ENCODE peak calls at places on chromosome 5, in eight cellular contexts. K is hypothalamus, O is LoVo, H is lung, V is transverse colon, C is A673, J is activated T-cell treated with anti-CD3 and anti-CD28 coated beads for 24 hours, W is HCEC 1CT. X is an unnamed sample.

GRCh38 chr5:179612577-179613459 is 10.7 kb downstream of the HNRNPH1 start:
- DNase-seq in W (no peak), C (no peak), J (no peak), V (no peak), O (no peak), K (no peak), H (no peak), X (no peak)

GRCh38 chr5:103499236-103499635 is 63.4 kb downstream of the NUDT12 start:
- DNase-seq in K (no peak), J (no peak), H (no peak), O (no peak), C (no peak), V (no peak), W (no peak), X (no peak)

GRCh38 chr5:104635216-104635615 is 1072.6 kb upstream of the NUDT12 start:
- DNase-seq in O (no peak), K (no peak), J (no peak), V (no peak), W (peak; percentile 52), C (no peak), H (no peak), X (peak; percentile 54)

GRCh38 chr5:61299254-61299653 is 32.8 kb upstream of the ZSWIM6 start:
- DNase-seq in K (no peak), O (no peak), V (no peak), H (no peak), W (no peak), C (no peak), J (no peak), X (no peak)

GRCh38 chr5:139382781-139383180 is 316 bp downstream of the SLC23A1 start:
- DNase-seq in O (no peak), H (no peak), K (no peak), V (no peak), C (no peak), W (no peak), J (no peak), X (no peak)

GRCh38 chr5:15798006-15798405 is 298.0 kb downstream of the FBXL7 start:
- DNase-seq in O (no peak), H (no peak), C (no peak), K (no peak), V (no peak), J (no peak), W (no peak), X (no peak)

GRCh38 chr5:72601861-72602260 is 94.7 kb upstream of the ZNF366 start:
- DNase-seq in J (no peak), V (no peak), W (no peak), O (no peak), C (no peak), H (no peak), K (no peak), X (no peak)

GRCh38 chr5:40904205-40904993 is 4.9 kb upstream of the C7 start:
- DNase-seq in K (no peak), O (peak; percentile 52), C (peak; percentile 90), W (peak; percentile 67), J (no peak), H (peak; percentile 51), V (peak; percentile 70), X (peak; percentile 68)

GRCh38 chr5:81626524-81626923 is 124.4 kb downstream of the SSBP2 start:
- DNase-seq in C (peak; percentile 88), V (no peak), J (no peak), K (no peak), O (peak; percentile 17), H (no peak), W (peak; percentile 90), X (peak; percentile 96)

GRCh38 chr5:151047814-151048425 is 27.5 kb downstream of the GPX3 start:
- DNase-seq in C (peak; percentile 37), K (no peak), O (no peak), W (no peak), V (no peak), H (no peak), J (no peak), X (no peak)

GRCh38 chr5:126562823-126563222 is 32.2 kb downstream of the ALDH7A1 start:
- DNase-seq in J (no peak), H (no peak), V (no peak), O (no peak), W (no peak), C (no peak), K (no peak), X (no peak)

GRCh38 chr5:137737349-137738256 is 1.7 kb upstream of the KLHL3 start:
- DNase-seq in C (no peak), J (peak; percentile 40), K (no peak), V (peak; percentile 47), O (peak; percentile 3), H (no peak), W (no peak), X (peak; percentile 77)

GRCh38 chr5:85921590-85921989 is 696.2 kb upstream of the COX7C start:
- DNase-seq in H (no peak), O (no peak), C (peak; percentile 6), K (no peak), W (no peak), V (no peak), J (no peak), X (peak; percentile 8)

GRCh38 chr5:83009408-83009807 is 67.8 kb downstream of the TMEM167A start:
- DNase-seq in J (no peak), V (no peak), K (no peak), O (no peak), H (no peak), C (no peak), W (no peak), X (no peak)

GRCh38 chr5:61603211-61603908 is 271.3 kb downstream of the ZSWIM6 start:
- DNase-seq in C (no peak), V (no peak), H (no peak), W (no peak), J (no peak), O (no peak), K (no peak), X (peak; percentile 13)

GRCh38 chr5:115543931-115544370 is 624 bp downstream of the FEM1C start:
- DNase-seq in W (peak; percentile 55), H (no peak), V (peak; percentile 51), K (no peak), C (peak; percentile 58), O (peak; percentile 39), J (peak; percentile 42), X (peak; percentile 47)

GRCh38 chr5:68404246-68404645 is 188.7 kb downstream of the PIK3R1 start:
- DNase-seq in H (no peak), C (no peak), V (no peak), W (no peak), J (no peak), K (no peak), O (no peak), X (no peak)

GRCh38 chr5:61575103-61575502 is 243.0 kb downstream of the ZSWIM6 start:
- DNase-seq in W (peak; percentile 87), C (peak; percentile 68), J (no peak), V (no peak), K (no peak), H (no peak), O (no peak), X (peak; percentile 87)

GRCh38 chr5:113217619-113218184 is 217.1 kb downstream of the TSSK1B start:
- DNase-seq in K (no peak), C (no peak), V (no peak), J (no peak), H (no peak), O (no peak), W (no peak), X (no peak)

GRCh38 chr5:115735108-115735998 is 81.1 kb downstream of the CDO1 start:
- DNase-seq in O (no peak), W (no peak), H (no peak), J (no peak), C (no peak), V (no peak), K (no peak), X (no peak)

GRCh38 chr5:64949331-64949730 is 180.6 kb downstream of the CWC27 start:
- DNase-seq in J (no peak), O (no peak), C (peak; percentile 68), V (no peak), H (no peak), K (no peak), W (no peak), X (no peak)

GRCh38 chr5:129135633-129136032 is 41.1 kb downstream of the ISOC1 start:
- DNase-seq in W (no peak), H (no peak), J (no peak), C (no peak), K (no peak), V (no peak), O (no peak), X (no peak)

GRCh38 chr5:103425686-103426454 is 136.7 kb downstream of the NUDT12 start:
- DNase-seq in K (no peak), O (no peak), C (no peak), H (no peak), J (no peak), V (no peak), W (peak; percentile 90), X (no peak)

GRCh38 chr5:6729400-6730310 is 16.4 kb downstream of the TENT4A start:
- DNase-seq in C (peak; percentile 51), V (peak; percentile 63), H (no peak), W (no peak), J (no peak), O (no peak), K (no peak), X (no peak)

GRCh38 chr5:111278824-111279504 is 54.8 kb downstream of the CAMK4 start:
- DNase-seq in H (peak; percentile 50), K (no peak), O (peak; percentile 41), C (peak; percentile 72), W (peak; percentile 9), V (peak; percentile 64), J (peak; percentile 83), X (peak; percentile 51)

GRCh38 chr5:98827161-98827560 is 53.7 kb downstream of the RGMB start:
- DNase-seq in W (peak; percentile 41), K (no peak), O (peak; percentile 66), C (peak; percentile 56), H (no peak), J (no peak), V (no peak), X (peak; percentile 37)

GRCh38 chr5:73381587-73382411 is 66.8 kb downstream of the FOXD1 start:
- DNase-seq in J (no peak), V (no peak), K (no peak), W (no peak), O (no peak), H (no peak), C (no peak), X (no peak)

GRCh38 chr5:111383288-111383970 is 128.9 kb downstream of the STARD4 start:
- DNase-seq in J (no peak), O (no peak), K (no peak), H (no peak), W (peak; percentile 66), C (no peak), V (no peak), X (peak; percentile 50)

GRCh38 chr5:160173-160510 is 31.2 kb upstream of the LRRC14B start:
- DNase-seq in H (no peak), J (no peak), K (no peak), C (no peak), W (no peak), V (no peak), O (no peak), X (peak; percentile 61)

GRCh38 chr5:135559342-135559741 is 19.4 kb downstream of the CXCL14 start:
- DNase-seq in C (peak; percentile 70), H (no peak), O (no peak), W (no peak), V (no peak), K (no peak), J (no peak), X (peak; percentile 42)

GRCh38 chr5:51201024-51201423 is 182.2 kb upstream of the ISL1 start:
- DNase-seq in C (no peak), J (no peak), K (no peak), O (no peak), H (no peak), V (peak; percentile 27), W (no peak), X (no peak)

GRCh38 chr5:173688708-173689107 is 72.3 kb upstream of the BOD1 start:
- DNase-seq in O (no peak), H (no peak), K (no peak), V (no peak), C (no peak), W (no peak), J (no peak), X (no peak)

GRCh38 chr5:547086-547924 is 23.1 kb upstream of the SLC9A3 start:
- DNase-seq in K (no peak), W (no peak), H (no peak), V (peak; percentile 20), O (no peak), J (no peak), C (no peak), X (no peak)

GRCh38 chr5:167730121-167730520 is 561.3 kb upstream of the WWC1 start:
- DNase-seq in W (peak; percentile 98), H (no peak), O (no peak), C (peak; percentile 63), K (no peak), V (no peak), J (no peak), X (peak; percentile 97)